ENCODE peak calls at places on chromosomes 3 and 15, in seven cellular contexts. One of them, this sample, is unnamed.

GRCh38 chr3:146640955-146641867 is 36.1 kb upstream of the PLSCR5 start:
- DNase-seq in B cell: no peak
- DNase-seq in amniotic epithelial cell: peak
- DNase-seq in epithelial cell of esophagus: peak
- DNase-seq in coronary artery: no peak
- DNase-seq in NCI-H345: peak
- DNase-seq in heart right ventricle: no peak
- DNase-seq in this sample: no peak

GRCh38 chr3:192772495-192772894 is 45.2 kb upstream of the FGF12 start:
- DNase-seq in amniotic epithelial cell: peak
- DNase-seq in epithelial cell of esophagus: peak
- DNase-seq in B cell: no peak
- DNase-seq in heart right ventricle: peak
- DNase-seq in coronary artery: no peak
- DNase-seq in NCI-H345: peak
- DNase-seq in this sample: no peak

GRCh38 chr15:91316123-91316522 is 216.1 kb downstream of the SV2B start:
- DNase-seq in B cell: no peak
- DNase-seq in epithelial cell of esophagus: no peak
- DNase-seq in NCI-H345: no peak
- DNase-seq in heart right ventricle: no peak
- DNase-seq in coronary artery: no peak
- DNase-seq in amniotic epithelial cell: no peak
- DNase-seq in this sample: no peak

GRCh38 chr3:196272826-196273225 is 14.7 kb downstream of the PCYT1A start:
- DNase-seq in amniotic epithelial cell: no peak
- DNase-seq in epithelial cell of esophagus: no peak
- DNase-seq in coronary artery: no peak
- DNase-seq in NCI-H345: no peak
- DNase-seq in B cell: no peak
- DNase-seq in heart right ventricle: peak
- DNase-seq in this sample: no peak

GRCh38 chr3:152836269-152836668 is 1.3 kb downstream of the P2RY1 start:
- DNase-seq in heart right ventricle: no peak
- DNase-seq in epithelial cell of esophagus: no peak
- DNase-seq in coronary artery: no peak
- DNase-seq in amniotic epithelial cell: no peak
- DNase-seq in NCI-H345: no peak
- DNase-seq in B cell: no peak
- DNase-seq in this sample: no peak

GRCh38 chr3:43075904-43076661 is 29.8 kb downstream of the POMGNT2 start:
- DNase-seq in coronary artery: no peak
- DNase-seq in NCI-H345: no peak
- DNase-seq in B cell: no peak
- DNase-seq in amniotic epithelial cell: no peak
- DNase-seq in epithelial cell of esophagus: no peak
- DNase-seq in heart right ventricle: no peak
- DNase-seq in this sample: no peak

GRCh38 chr3:188468196-188468595 is 314.2 kb downstream of the LPP start:
- DNase-seq in amniotic epithelial cell: peak
- DNase-seq in epithelial cell of esophagus: no peak
- DNase-seq in heart right ventricle: no peak
- DNase-seq in coronary artery: no peak
- DNase-seq in B cell: no peak
- DNase-seq in NCI-H345: no peak
- DNase-seq in this sample: no peak

GRCh38 chr3:42855219-42855546 is 20.5 kb downstream of the CYP8B1 start:
- DNase-seq in amniotic epithelial cell: no peak
- DNase-seq in coronary artery: peak
- DNase-seq in B cell: no peak
- DNase-seq in NCI-H345: no peak
- DNase-seq in epithelial cell of esophagus: no peak
- DNase-seq in heart right ventricle: no peak
- DNase-seq in this sample: no peak

GRCh38 chr15:90060797-90061196 is 41.5 kb downstream of the IDH2 start:
- DNase-seq in epithelial cell of esophagus: peak
- DNase-seq in heart right ventricle: no peak
- DNase-seq in B cell: no peak
- DNase-seq in amniotic epithelial cell: no peak
- DNase-seq in coronary artery: no peak
- DNase-seq in NCI-H345: no peak
- DNase-seq in this sample: no peak

GRCh38 chr15:80517290-80517689 is 113.1 kb downstream of the ARNT2 start:
- DNase-seq in epithelial cell of esophagus: no peak
- DNase-seq in heart right ventricle: no peak
- DNase-seq in coronary artery: no peak
- DNase-seq in NCI-H345: no peak
- DNase-seq in B cell: no peak
- DNase-seq in amniotic epithelial cell: no peak
- DNase-seq in this sample: no peak

GRCh38 chr15:71802770-71803169 is 7.6 kb upstream of the NR2E3 start:
- DNase-seq in heart right ventricle: no peak
- DNase-seq in coronary artery: no peak
- DNase-seq in NCI-H345: no peak
- DNase-seq in amniotic epithelial cell: no peak
- DNase-seq in B cell: no peak
- DNase-seq in epithelial cell of esophagus: no peak
- DNase-seq in this sample: no peak

GRCh38 chr3:35592589-35593295 is 46.6 kb upstream of the ARPP21 start:
- DNase-seq in amniotic epithelial cell: no peak
- DNase-seq in coronary artery: no peak
- DNase-seq in heart right ventricle: no peak
- DNase-seq in B cell: no peak
- DNase-seq in NCI-H345: no peak
- DNase-seq in epithelial cell of esophagus: no peak
- DNase-seq in this sample: no peak

GRCh38 chr3:38157562-38157961 is 7.8 kb upstream of the OXSR1 start:
- DNase-seq in heart right ventricle: no peak
- DNase-seq in coronary artery: no peak
- DNase-seq in B cell: no peak
- DNase-seq in epithelial cell of esophagus: peak
- DNase-seq in amniotic epithelial cell: no peak
- DNase-seq in NCI-H345: peak
- DNase-seq in this sample: no peak

GRCh38 chr15:97745481-97746071 is 214.9 kb upstream of the ARRDC4 start:
- DNase-seq in epithelial cell of esophagus: peak
- DNase-seq in amniotic epithelial cell: peak
- DNase-seq in coronary artery: no peak
- DNase-seq in NCI-H345: no peak
- DNase-seq in B cell: no peak
- DNase-seq in heart right ventricle: peak
- DNase-seq in this sample: peak